ENCODE peak calls at places on chromosomes 13 and 19, in ten cellular contexts. D is HFF-Myc, G is fibroblast of lung, U is choroid plexus epithelial cell, Z is GM13977, R is left lung, H is Caco-2, E is fibroblast of villous mesenchyme, N is AG04450, L is omental fat pad. X is an unnamed sample.

GRCh38 chr13:29383476-29383875 is 212.0 kb downstream of the SLC7A1 start:
- DNase-seq in D (no peak), G (no peak), U (no peak), Z (no peak), R (no peak), H (no peak), E (no peak), N (no peak), L (no peak), X (no peak)

GRCh38 chr13:93689333-93689732 is 462.7 kb downstream of the GPC6 start:
- DNase-seq in D (no peak), G (peak), U (no peak), Z (no peak), R (no peak), H (no peak), E (peak), N (no peak), L (no peak), X (no peak)

GRCh38 chr13:39362652-39363390 is 240.2 kb downstream of the LHFPL6 start:
- DNase-seq in D (no peak), G (no peak), U (no peak), Z (no peak), R (no peak), H (no peak), E (no peak), N (no peak), L (no peak), X (no peak)

GRCh38 chr19:55251296-55252081 is 7.3 kb downstream of the PPP6R1 start:
- DNase-seq in D (no peak), G (peak), U (peak), Z (no peak), R (no peak), H (no peak), E (no peak), N (no peak), L (no peak), X (no peak)

GRCh38 chr19:40282920-40283319 is 2.2 kb downstream of the AKT2 start:
- DNase-seq in D (no peak), G (peak), U (peak), Z (no peak), R (no peak), H (no peak), E (peak), N (no peak), L (no peak), X (no peak)

GRCh38 chr19:39498262-39499081 is at the start of gene DLL3:
- DNase-seq in D (no peak), G (no peak), U (peak), Z (no peak), R (no peak), H (no peak), E (peak), N (no peak), L (no peak), X (no peak)

GRCh38 chr19:45011959-45012358 is 10.7 kb downstream of the RELB start:
- DNase-seq in D (no peak), G (no peak), U (no peak), Z (no peak), R (no peak), H (no peak), E (no peak), N (no peak), L (no peak), X (no peak)

GRCh38 chr19:35509018-35509652 is 4.3 kb downstream of the DMKN start:
- DNase-seq in D (no peak), G (no peak), U (peak), Z (peak), R (peak), H (peak), E (no peak), N (no peak), L (peak), X (no peak)

GRCh38 chr13:57326532-57326931 is 159.5 kb downstream of the PRR20E start:
- DNase-seq in D (no peak), G (no peak), U (no peak), Z (no peak), R (no peak), H (no peak), E (no peak), N (no peak), L (no peak), X (no peak)

GRCh38 chr19:6501740-6502648 is at the start of gene TUBB4A:
- DNase-seq in D (no peak), G (no peak), U (no peak), Z (peak), R (no peak), H (no peak), E (no peak), N (no peak), L (no peak), X (no peak)

GRCh38 chr19:7628589-7629311 is 595 bp downstream of the XAB2 start:
- DNase-seq in D (no peak), G (no peak), U (peak), Z (no peak), R (no peak), H (no peak), E (no peak), N (no peak), L (no peak), X (no peak)

GRCh38 chr19:56718231-56718630 is 46.7 kb upstream of the ZNF835 start:
- DNase-seq in D (no peak), G (no peak), U (no peak), Z (no peak), R (no peak), H (no peak), E (no peak), N (no peak), L (no peak), X (no peak)

GRCh38 chr13:108700421-108701170 is 71.2 kb downstream of the MYO16 start:
- DNase-seq in D (peak), G (peak), U (peak), Z (no peak), R (no peak), H (no peak), E (peak), N (peak), L (no peak), X (no peak)

GRCh38 chr19:34134190-34135032 is 37.9 kb upstream of the LSM14A start:
- DNase-seq in D (peak), G (peak), U (peak), Z (peak), R (peak), H (peak), E (peak), N (peak), L (peak), X (peak)

GRCh38 chr19:41302624-41303351 is 7.2 kb upstream of the CCDC97 start:
- DNase-seq in D (no peak), G (no peak), U (no peak), Z (peak), R (no peak), H (no peak), E (no peak), N (no peak), L (no peak), X (no peak)

GRCh38 chr19:1091544-1092175 is 3.5 kb downstream of the POLR2E start:
- DNase-seq in D (no peak), G (no peak), U (no peak), Z (no peak), R (no peak), H (no peak), E (no peak), N (no peak), L (no peak), X (no peak)

GRCh38 chr19:12230751-12231733 is 63.6 kb downstream of the ZNF44 start:
- DNase-seq in D (no peak), G (no peak), U (no peak), Z (no peak), R (no peak), H (no peak), E (no peak), N (no peak), L (no peak), X (no peak)

GRCh38 chr19:50790898-50791562 is 815 bp downstream of the ACP4 start:
- DNase-seq in D (no peak), G (no peak), U (no peak), Z (no peak), R (no peak), H (no peak), E (peak), N (no peak), L (no peak), X (no peak)

GRCh38 chr19:30227661-30228112 is 144.5 kb upstream of the ZNF536 start:
- DNase-seq in D (no peak), G (peak), U (peak), Z (peak), R (peak), H (peak), E (peak), N (no peak), L (no peak), X (peak)

GRCh38 chr19:48868196-48868886 is at the start of gene PLEKHA4:
- DNase-seq in D (no peak), G (peak), U (peak), Z (no peak), R (peak), H (no peak), E (peak), N (no peak), L (no peak), X (no peak)

GRCh38 chr19:6801397-6802086 is 29.0 kb downstream of the VAV1 start:
- DNase-seq in D (no peak), G (peak), U (peak), Z (peak), R (peak), H (no peak), E (no peak), N (no peak), L (peak), X (no peak)

GRCh38 chr13:79631260-79631659 is 150.3 kb downstream of the NDFIP2 start:
- DNase-seq in D (peak), G (peak), U (peak), Z (no peak), R (no peak), H (no peak), E (peak), N (no peak), L (no peak), X (peak)

GRCh38 chr13:112824429-112824828 is 134.6 kb downstream of the ATP11A start:
- DNase-seq in D (no peak), G (no peak), U (no peak), Z (no peak), R (no peak), H (no peak), E (no peak), N (no peak), L (no peak), X (no peak)

GRCh38 chr19:38263696-38264485 is 482 bp upstream of the SPINT2 start:
- DNase-seq in D (no peak), G (peak), U (peak), Z (peak), R (peak), H (peak), E (peak), N (no peak), L (no peak), X (no peak)

GRCh38 chr13:89726690-89727435 is 1620.6 kb upstream of the MIR17HG start:
- DNase-seq in D (no peak), G (peak), U (peak), Z (no peak), R (no peak), H (no peak), E (peak), N (peak), L (no peak), X (no peak)

GRCh38 chr13:97274782-97275252 is 52.7 kb downstream of the MBNL2 start:
- DNase-seq in D (no peak), G (peak), U (peak), Z (no peak), R (no peak), H (no peak), E (peak), N (no peak), L (no peak), X (no peak)

GRCh38 chr19:7751157-7751783 is 3.9 kb upstream of the CD209 start:
- DNase-seq in D (no peak), G (no peak), U (peak), Z (no peak), R (no peak), H (no peak), E (peak), N (no peak), L (no peak), X (no peak)

GRCh38 chr19:7486923-7487322 is 1.9 kb downstream of the PEX11G start:
- DNase-seq in D (no peak), G (no peak), U (no peak), Z (no peak), R (no peak), H (no peak), E (no peak), N (no peak), L (no peak), X (no peak)

GRCh38 chr13:35333157-35333556 is 143.3 kb downstream of the MAB21L1 start:
- DNase-seq in D (no peak), G (no peak), U (no peak), Z (no peak), R (no peak), H (no peak), E (no peak), N (no peak), L (no peak), X (no peak)

GRCh38 chr19:48793271-48793670 is 17.6 kb downstream of the BCAT2 start:
- DNase-seq in D (no peak), G (no peak), U (no peak), Z (no peak), R (no peak), H (no peak), E (no peak), N (no peak), L (no peak), X (no peak)

GRCh38 chr13:33676700-33677048 is 141.3 kb upstream of the RFC3 start:
- DNase-seq in D (no peak), G (peak), U (peak), Z (no peak), R (peak), H (peak), E (peak), N (peak), L (no peak), X (no peak)

GRCh38 chr13:67410645-67411044 is 180.5 kb upstream of the PCDH9 start:
- DNase-seq in D (no peak), G (no peak), U (peak), Z (no peak), R (no peak), H (no peak), E (no peak), N (no peak), L (no peak), X (no peak)

GRCh38 chr19:47600246-47601179 is 8.4 kb upstream of the BICRA start:
- DNase-seq in D (peak), G (peak), U (peak), Z (peak), R (peak), H (peak), E (peak), N (peak), L (peak), X (peak)
- TF ChIP-seq CTCF in D (no peak), G (no peak), U (no peak), Z (no peak), R (no peak), H (no peak), E (no peak), N (no peak), L (no peak), X (no peak)

DNA sequence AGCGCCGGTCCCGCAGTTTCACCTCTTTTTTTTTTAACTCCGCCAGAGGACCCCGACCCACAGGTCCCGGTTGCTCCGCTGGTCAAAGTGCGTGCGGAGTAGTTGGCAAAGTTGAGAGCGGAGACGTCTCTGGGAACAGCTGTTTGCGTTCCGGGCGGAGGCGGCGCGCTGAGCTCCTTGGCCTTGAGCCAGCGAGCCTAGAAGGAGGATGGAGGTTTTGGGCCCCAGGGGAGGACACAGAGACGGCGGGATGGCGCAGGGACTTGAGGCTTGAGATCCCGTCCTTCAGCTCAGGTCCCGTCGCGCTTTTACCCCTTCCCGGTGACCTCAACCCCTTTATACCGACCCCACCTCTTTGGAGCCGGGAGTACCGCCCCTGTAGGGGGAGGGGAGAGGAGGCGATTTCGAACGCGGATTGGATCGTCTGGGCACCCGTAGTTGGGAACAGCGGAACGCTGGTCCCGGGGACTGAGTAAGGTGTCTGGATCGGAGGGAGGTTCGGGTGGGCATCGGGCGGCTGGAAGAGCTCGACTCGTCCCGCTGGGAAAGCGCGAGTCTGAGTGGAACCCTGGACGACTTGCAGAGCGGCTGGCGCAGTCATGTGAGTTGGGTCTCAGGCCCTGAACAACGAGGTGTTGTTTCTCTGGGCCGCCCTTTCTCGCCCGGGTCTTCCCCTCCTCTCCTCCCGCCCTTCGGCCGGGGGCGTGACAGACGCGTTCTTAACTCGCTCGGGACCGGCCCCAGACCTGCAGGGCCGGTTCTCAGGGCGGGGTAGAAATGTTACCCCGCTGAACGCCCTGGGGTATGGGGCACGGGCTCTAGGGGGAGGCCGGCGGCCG is at the start of gene WBP4:
- DNase-seq in D (peak), G (peak), U (peak), Z (peak), R (peak), H (peak), E (peak), N (peak), L (peak), X (peak)
- TF ChIP-seq CTCF in D (no peak), G (no peak), U (peak), Z (peak), R (peak), H (no peak), E (peak), N (peak), L (no peak), X (peak)

GRCh38 chr19:3275068-3275582 is 50.7 kb downstream of the CELF5 start:
- DNase-seq in D (no peak), G (no peak), U (peak), Z (peak), R (no peak), H (no peak), E (peak), N (no peak), L (no peak), X (no peak)

GRCh38 chr19:3276341-3276799 is 51.9 kb downstream of the CELF5 start:
- DNase-seq in D (no peak), G (no peak), U (peak), Z (peak), R (peak), H (peak), E (no peak), N (no peak), L (no peak), X (no peak)

GRCh38 chr19:3277649-3278048 is 53.2 kb downstream of the CELF5 start:
- DNase-seq in D (no peak), G (no peak), U (no peak), Z (no peak), R (no peak), H (no peak), E (no peak), N (no peak), L (no peak), X (no peak)

GRCh38 chr19:3274245-3275067 is 50.0 kb downstream of the CELF5 start:
- DNase-seq in D (no peak), G (no peak), U (no peak), Z (no peak), R (no peak), H (no peak), E (no peak), N (no peak), L (no peak), X (no peak)

DNA sequence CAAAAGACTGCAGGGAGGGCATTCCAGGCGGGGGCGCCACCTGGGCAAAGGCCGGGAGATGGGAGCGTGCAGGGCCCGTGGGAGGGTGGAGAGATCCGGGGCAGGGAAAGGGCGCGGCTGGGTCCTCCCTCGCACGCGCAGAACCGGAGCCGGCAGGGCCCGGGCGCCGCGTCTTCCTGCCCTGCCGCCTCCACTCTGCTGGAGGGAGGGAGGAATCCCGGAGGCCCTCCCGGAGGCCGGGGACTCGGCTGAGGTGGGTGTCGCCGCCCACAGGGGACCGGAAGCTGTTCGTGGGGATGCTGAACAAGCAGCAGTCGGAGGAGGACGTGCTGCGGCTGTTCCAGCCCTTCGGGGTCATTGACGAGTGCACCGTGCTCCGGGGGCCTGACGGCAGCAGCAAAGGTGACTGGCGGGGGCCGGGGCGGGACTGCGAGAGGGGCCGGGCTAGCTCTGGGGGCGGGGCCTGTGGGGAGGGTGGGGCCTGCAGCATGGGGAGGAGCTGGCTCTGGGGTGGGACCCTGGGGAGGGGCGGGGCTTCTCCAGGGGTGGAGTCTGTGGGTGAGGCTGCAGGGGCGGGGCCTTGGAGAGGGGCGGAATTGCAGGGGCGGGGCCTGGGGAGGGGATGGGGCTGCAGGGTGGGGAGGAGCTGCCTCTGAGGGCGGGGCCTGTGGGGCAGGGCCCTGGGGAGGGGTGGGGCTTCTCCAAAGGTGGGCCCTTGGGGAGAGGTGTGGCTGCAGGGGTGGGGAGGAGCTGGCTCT is 51.3 kb downstream of the CELF5 start:
- DNase-seq in D (peak), G (peak), U (peak), Z (peak), R (peak), H (peak), E (peak), N (peak), L (peak), X (peak)
- TF ChIP-seq CTCF in D (peak), G (peak), U (no peak), Z (no peak), R (no peak), H (no peak), E (no peak), N (no peak), L (no peak), X (peak)

GRCh38 chr13:52036037-52036436 is 11.5 kb downstream of the UTP14C start:
- DNase-seq in D (no peak), G (no peak), U (no peak), Z (no peak), R (no peak), H (peak), E (no peak), N (no peak), L (no peak), X (no peak)
- TF ChIP-seq CTCF in D (no peak), G (no peak), U (no peak), Z (no peak), R (no peak), H (no peak), E (no peak), N (no peak), L (no peak), X (no peak)

DNA sequence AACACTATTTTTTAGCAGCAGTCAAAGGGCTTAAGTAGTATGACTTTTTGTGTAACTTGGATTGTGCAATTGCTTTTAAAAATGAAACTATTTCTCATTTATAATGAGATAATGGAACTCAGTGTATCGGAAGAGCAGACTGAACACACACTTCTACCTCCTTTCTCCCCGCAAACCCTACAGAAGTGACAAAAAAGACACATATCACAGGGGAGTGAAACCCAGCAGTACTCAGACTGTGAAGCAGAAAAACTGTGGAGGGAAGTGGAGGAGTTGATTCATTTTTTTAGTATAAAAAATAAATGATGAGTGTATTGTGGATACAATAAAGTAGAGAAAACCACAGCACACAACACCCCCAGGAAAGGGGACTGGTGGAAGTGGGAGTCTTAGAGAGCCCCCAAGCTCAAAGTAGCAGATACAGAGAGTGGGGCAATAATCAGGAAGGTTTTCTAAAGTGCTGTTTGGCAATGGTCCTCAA is 9.7 kb downstream of the LPAR6 start:
- DNase-seq in D (no peak), G (no peak), U (peak), Z (peak), R (no peak), H (no peak), E (peak), N (no peak), L (no peak), X (no peak)
- TF ChIP-seq CTCF in D (no peak), G (no peak), U (no peak), Z (no peak), R (no peak), H (no peak), E (no peak), N (no peak), L (no peak), X (no peak)